ENCODE peak calls at places on chromosomes 13 and 19, in five cellular contexts. One of them, this sample, is unnamed.

GRCh38 chr13:44523176-44524017 is 52.7 kb downstream of the TSC22D1 start:
- DNase-seq in C1 segment of cervical spinal cord: no peak
- DNase-seq in osteoblast: peak; percentile 47
- DNase-seq in BJ: peak; percentile 26
- DNase-seq in GM18507: no peak
- DNase-seq in this sample: peak; percentile 15

GRCh38 chr13:51781246-51782022 is 22.5 kb downstream of the DHRS12 start:
- DNase-seq in BJ: no peak
- DNase-seq in osteoblast: peak; percentile 80
- DNase-seq in GM18507: no peak
- DNase-seq in C1 segment of cervical spinal cord: no peak
- DNase-seq in this sample: peak; percentile 46

GRCh38 chr19:53177986-53178385 is 15.2 kb downstream of the ZNF665 start:
- DNase-seq in BJ: no peak
- DNase-seq in C1 segment of cervical spinal cord: no peak
- DNase-seq in GM18507: no peak
- DNase-seq in osteoblast: peak; percentile 48
- DNase-seq in this sample: no peak

GRCh38 chr13:48230541-48230940 is 2.5 kb upstream of the ITM2B start:
- DNase-seq in osteoblast: no peak
- DNase-seq in C1 segment of cervical spinal cord: no peak
- DNase-seq in BJ: no peak
- DNase-seq in GM18507: no peak
- DNase-seq in this sample: no peak

GRCh38 chr13:79749985-79750551 is 269.1 kb downstream of the NDFIP2 start:
- DNase-seq in osteoblast: no peak
- DNase-seq in BJ: peak; percentile 94
- DNase-seq in GM18507: no peak
- DNase-seq in C1 segment of cervical spinal cord: no peak
- DNase-seq in this sample: peak; percentile 87

GRCh38 chr13:98846521-98846920 is 94.0 kb upstream of the SLC15A1 start:
- DNase-seq in BJ: no peak
- DNase-seq in GM18507: no peak
- DNase-seq in osteoblast: no peak
- DNase-seq in C1 segment of cervical spinal cord: no peak
- DNase-seq in this sample: peak; percentile 45

GRCh38 chr19:39084732-39085080 is 538 bp downstream of the ACP7 start:
- DNase-seq in BJ: no peak
- DNase-seq in osteoblast: peak; percentile 47
- DNase-seq in GM18507: no peak
- DNase-seq in C1 segment of cervical spinal cord: no peak
- DNase-seq in this sample: no peak

GRCh38 chr19:2986951-2987491 is 9.7 kb downstream of the TLE6 start:
- DNase-seq in osteoblast: peak; percentile 69
- DNase-seq in BJ: no peak
- DNase-seq in C1 segment of cervical spinal cord: no peak
- DNase-seq in GM18507: no peak
- DNase-seq in this sample: peak; percentile 96

GRCh38 chr19:51514866-51515481 is 13.4 kb upstream of the SIGLEC12 start:
- DNase-seq in GM18507: no peak
- DNase-seq in C1 segment of cervical spinal cord: no peak
- DNase-seq in BJ: no peak
- DNase-seq in osteoblast: peak; percentile 51
- DNase-seq in this sample: peak; percentile 64

GRCh38 chr13:95288899-95289500 is 12.3 kb downstream of the ABCC4 start:
- DNase-seq in GM18507: no peak
- DNase-seq in BJ: no peak
- DNase-seq in C1 segment of cervical spinal cord: no peak
- DNase-seq in osteoblast: peak; percentile 64
- DNase-seq in this sample: peak; percentile 36

GRCh38 chr13:113115363-113116205 is 7.0 kb upstream of the F10 start:
- DNase-seq in BJ: no peak
- DNase-seq in osteoblast: peak; percentile 74
- DNase-seq in C1 segment of cervical spinal cord: no peak
- DNase-seq in GM18507: no peak
- DNase-seq in this sample: no peak

GRCh38 chr13:48235100-48235813 is 2.3 kb downstream of the ITM2B start:
- DNase-seq in osteoblast: peak; percentile 44
- DNase-seq in GM18507: peak; percentile 17
- DNase-seq in C1 segment of cervical spinal cord: no peak
- DNase-seq in BJ: no peak
- DNase-seq in this sample: peak; percentile 87

GRCh38 chr13:46620029-46620428 is 67.1 kb downstream of the LRCH1 start:
- DNase-seq in GM18507: no peak
- DNase-seq in BJ: no peak
- DNase-seq in osteoblast: no peak
- DNase-seq in C1 segment of cervical spinal cord: no peak
- DNase-seq in this sample: no peak

GRCh38 chr13:37561031-37561430 is 37.5 kb downstream of the POSTN start:
- DNase-seq in GM18507: no peak
- DNase-seq in BJ: no peak
- DNase-seq in C1 segment of cervical spinal cord: no peak
- DNase-seq in osteoblast: no peak
- DNase-seq in this sample: no peak

GRCh38 chr19:33311326-33311682 is 9.0 kb upstream of the CEBPA start:
- DNase-seq in C1 segment of cervical spinal cord: no peak
- DNase-seq in GM18507: no peak
- DNase-seq in osteoblast: peak; percentile 0
- DNase-seq in BJ: no peak
- DNase-seq in this sample: no peak

GRCh38 chr19:30664358-30665058 is 292.3 kb downstream of the ZNF536 start:
- DNase-seq in BJ: no peak
- DNase-seq in GM18507: no peak
- DNase-seq in osteoblast: no peak
- DNase-seq in C1 segment of cervical spinal cord: peak; percentile 16
- DNase-seq in this sample: peak; percentile 63

GRCh38 chr19:36246006-36246391 is 31.1 kb downstream of the ZNF146 start:
- DNase-seq in C1 segment of cervical spinal cord: no peak
- DNase-seq in GM18507: no peak
- DNase-seq in osteoblast: peak; percentile 39
- DNase-seq in BJ: no peak
- DNase-seq in this sample: no peak

GRCh38 chr13:47945738-47946137 is 55.3 kb downstream of the SUCLA2 start:
- DNase-seq in GM18507: no peak
- DNase-seq in C1 segment of cervical spinal cord: no peak
- DNase-seq in osteoblast: no peak
- DNase-seq in BJ: no peak
- DNase-seq in this sample: no peak

GRCh38 chr19:18985257-18985656 is 44.2 kb upstream of the HOMER3 start:
- DNase-seq in osteoblast: peak; percentile 17
- DNase-seq in GM18507: no peak
- DNase-seq in BJ: no peak
- DNase-seq in C1 segment of cervical spinal cord: peak; percentile 9
- DNase-seq in this sample: peak; percentile 15

GRCh38 chr19:46714523-46715106 is 2.3 kb downstream of the PRKD2 start:
- DNase-seq in osteoblast: peak; percentile 88
- DNase-seq in BJ: no peak
- DNase-seq in GM18507: peak; percentile 54
- DNase-seq in C1 segment of cervical spinal cord: no peak
- DNase-seq in this sample: no peak

GRCh38 chr13:26041476-26041875 is 10.3 kb downstream of the SHISA2 start:
- DNase-seq in BJ: no peak
- DNase-seq in C1 segment of cervical spinal cord: no peak
- DNase-seq in GM18507: no peak
- DNase-seq in osteoblast: no peak
- DNase-seq in this sample: peak; percentile 37

This sample was measured in left kidney.